ENCODE peak calls at places on chromosomes 4 and X, in ten cellular contexts. One of them, this sample, is unnamed.
A peak's percentile ranks its signal among the peaks of the same experiment; 100 is the strongest.

GRCh38 chr4:67680568-67681222 is 20.3 kb downstream of the UBA6 start:
- DNase-seq in upper lobe of left lung: no peak
- DNase-seq in AG10803: peak; percentile 45
- DNase-seq in stomach: no peak
- DNase-seq in kidney epithelial cell: no peak
- DNase-seq in dorsolateral prefrontal cortex: no peak
- DNase-seq in cardiac muscle cell: peak; percentile 33
- DNase-seq in uterus: no peak
- DNase-seq in gastrocnemius medialis: no peak
- DNase-seq in HL-60: no peak
- DNase-seq in this sample: no peak

GRCh38 chr4:84719115-84719514 is 136.2 kb downstream of the CDS1 start:
- DNase-seq in kidney epithelial cell: no peak
- DNase-seq in stomach: no peak
- DNase-seq in dorsolateral prefrontal cortex: no peak
- DNase-seq in AG10803: peak; percentile 40
- DNase-seq in cardiac muscle cell: peak; percentile 64
- DNase-seq in upper lobe of left lung: no peak
- DNase-seq in HL-60: no peak
- DNase-seq in gastrocnemius medialis: no peak
- DNase-seq in uterus: no peak
- DNase-seq in this sample: no peak

GRCh38 chr4:41507292-41507933 is 30.5 kb upstream of the LIMCH1 start:
- DNase-seq in cardiac muscle cell: peak; percentile 53
- DNase-seq in kidney epithelial cell: no peak
- DNase-seq in AG10803: peak; percentile 51
- DNase-seq in upper lobe of left lung: no peak
- DNase-seq in gastrocnemius medialis: no peak
- DNase-seq in HL-60: no peak
- DNase-seq in uterus: no peak
- DNase-seq in stomach: no peak
- DNase-seq in dorsolateral prefrontal cortex: no peak
- DNase-seq in this sample: no peak

GRCh38 chr4:8504279-8505007 is 63.9 kb downstream of the TRMT44 start:
- DNase-seq in stomach: peak; percentile 76
- DNase-seq in dorsolateral prefrontal cortex: no peak
- DNase-seq in kidney epithelial cell: no peak
- DNase-seq in HL-60: no peak
- DNase-seq in upper lobe of left lung: no peak
- DNase-seq in gastrocnemius medialis: no peak
- DNase-seq in AG10803: no peak
- DNase-seq in cardiac muscle cell: no peak
- DNase-seq in uterus: peak; percentile 22
- DNase-seq in this sample: no peak

GRCh38 chr4:76943790-76944189 is 5.8 kb upstream of the SEPTIN11 start:
- DNase-seq in upper lobe of left lung: no peak
- DNase-seq in uterus: no peak
- DNase-seq in gastrocnemius medialis: no peak
- DNase-seq in cardiac muscle cell: no peak
- DNase-seq in HL-60: no peak
- DNase-seq in dorsolateral prefrontal cortex: no peak
- DNase-seq in kidney epithelial cell: no peak
- DNase-seq in stomach: no peak
- DNase-seq in AG10803: no peak
- DNase-seq in this sample: no peak

GRCh38 chr4:148054275-148054674 is 322.4 kb downstream of the ARHGAP10 start:
- DNase-seq in stomach: no peak
- DNase-seq in cardiac muscle cell: no peak
- DNase-seq in AG10803: no peak
- DNase-seq in HL-60: no peak
- DNase-seq in gastrocnemius medialis: no peak
- DNase-seq in upper lobe of left lung: no peak
- DNase-seq in dorsolateral prefrontal cortex: no peak
- DNase-seq in kidney epithelial cell: no peak
- DNase-seq in uterus: no peak
- DNase-seq in this sample: peak; percentile 10

GRCh38 chrX:24956828-24957227 is 58.9 kb downstream of the ARX start:
- DNase-seq in AG10803: peak; percentile 40
- DNase-seq in dorsolateral prefrontal cortex: no peak
- DNase-seq in stomach: no peak
- DNase-seq in cardiac muscle cell: peak; percentile 2
- DNase-seq in upper lobe of left lung: no peak
- DNase-seq in HL-60: no peak
- DNase-seq in gastrocnemius medialis: no peak
- DNase-seq in kidney epithelial cell: no peak
- DNase-seq in uterus: no peak
- DNase-seq in this sample: no peak

GRCh38 chr4:102196221-102196620 is 149.1 kb downstream of the SLC39A8 start:
- DNase-seq in dorsolateral prefrontal cortex: no peak
- DNase-seq in stomach: no peak
- DNase-seq in cardiac muscle cell: peak; percentile 9
- DNase-seq in AG10803: peak; percentile 9
- DNase-seq in kidney epithelial cell: no peak
- DNase-seq in HL-60: no peak
- DNase-seq in upper lobe of left lung: no peak
- DNase-seq in uterus: no peak
- DNase-seq in gastrocnemius medialis: no peak
- DNase-seq in this sample: peak; percentile 9

GRCh38 chr4:7067147-7067522 is 729 bp downstream of the GRPEL1 start:
- DNase-seq in uterus: no peak
- DNase-seq in kidney epithelial cell: no peak
- DNase-seq in cardiac muscle cell: no peak
- DNase-seq in upper lobe of left lung: no peak
- DNase-seq in stomach: peak; percentile 51
- DNase-seq in AG10803: no peak
- DNase-seq in gastrocnemius medialis: no peak
- DNase-seq in HL-60: no peak
- DNase-seq in dorsolateral prefrontal cortex: no peak
- DNase-seq in this sample: no peak

GRCh38 chrX:107769581-107770317 is 5.8 kb downstream of the TSC22D3 start:
- DNase-seq in dorsolateral prefrontal cortex: no peak
- DNase-seq in cardiac muscle cell: no peak
- DNase-seq in gastrocnemius medialis: no peak
- DNase-seq in AG10803: no peak
- DNase-seq in HL-60: no peak
- DNase-seq in upper lobe of left lung: no peak
- DNase-seq in kidney epithelial cell: no peak
- DNase-seq in stomach: no peak
- DNase-seq in uterus: no peak
- DNase-seq in this sample: no peak

GRCh38 chr4:7811536-7812190 is 128.0 kb downstream of the AFAP1 start:
- DNase-seq in HL-60: no peak
- DNase-seq in cardiac muscle cell: peak; percentile 82
- DNase-seq in kidney epithelial cell: no peak
- DNase-seq in upper lobe of left lung: no peak
- DNase-seq in gastrocnemius medialis: no peak
- DNase-seq in uterus: peak; percentile 56
- DNase-seq in dorsolateral prefrontal cortex: no peak
- DNase-seq in AG10803: peak; percentile 83
- DNase-seq in stomach: peak; percentile 50
- DNase-seq in this sample: no peak

GRCh38 chr4:127120706-127121105 is 512.1 kb upstream of the INTU start:
- DNase-seq in kidney epithelial cell: no peak
- DNase-seq in HL-60: no peak
- DNase-seq in upper lobe of left lung: no peak
- DNase-seq in AG10803: no peak
- DNase-seq in uterus: no peak
- DNase-seq in cardiac muscle cell: no peak
- DNase-seq in stomach: no peak
- DNase-seq in gastrocnemius medialis: no peak
- DNase-seq in dorsolateral prefrontal cortex: no peak
- DNase-seq in this sample: no peak

GRCh38 chrX:2819345-2820130 is 9.2 kb upstream of the GYG2 start:
- DNase-seq in upper lobe of left lung: no peak
- DNase-seq in uterus: no peak
- DNase-seq in stomach: no peak
- DNase-seq in AG10803: peak; percentile 24
- DNase-seq in kidney epithelial cell: no peak
- DNase-seq in HL-60: no peak
- DNase-seq in gastrocnemius medialis: no peak
- DNase-seq in cardiac muscle cell: peak; percentile 44
- DNase-seq in dorsolateral prefrontal cortex: no peak
- DNase-seq in this sample: no peak

GRCh38 chrX:38805294-38806053 is 4.2 kb downstream of the MID1IP1 start:
- DNase-seq in HL-60: no peak
- DNase-seq in upper lobe of left lung: peak; percentile 90
- DNase-seq in stomach: peak; percentile 74
- DNase-seq in gastrocnemius medialis: peak; percentile 25
- DNase-seq in kidney epithelial cell: no peak
- DNase-seq in uterus: peak; percentile 69
- DNase-seq in cardiac muscle cell: peak; percentile 87
- DNase-seq in dorsolateral prefrontal cortex: peak; percentile 54
- DNase-seq in AG10803: peak; percentile 83
- DNase-seq in this sample: no peak

GRCh38 chrX:38804481-38805293 is 3.4 kb downstream of the MID1IP1 start:
- DNase-seq in HL-60: no peak
- DNase-seq in kidney epithelial cell: no peak
- DNase-seq in dorsolateral prefrontal cortex: no peak
- DNase-seq in upper lobe of left lung: peak; percentile 86
- DNase-seq in uterus: peak; percentile 33
- DNase-seq in cardiac muscle cell: peak; percentile 42
- DNase-seq in gastrocnemius medialis: no peak
- DNase-seq in AG10803: no peak
- DNase-seq in stomach: peak; percentile 52
- DNase-seq in this sample: no peak

GRCh38 chrX:38806054-38806389 is 4.8 kb downstream of the MID1IP1 start:
- DNase-seq in HL-60: no peak
- DNase-seq in gastrocnemius medialis: peak; percentile 9
- DNase-seq in AG10803: no peak
- DNase-seq in upper lobe of left lung: no peak
- DNase-seq in cardiac muscle cell: no peak
- DNase-seq in kidney epithelial cell: no peak
- DNase-seq in stomach: no peak
- DNase-seq in dorsolateral prefrontal cortex: no peak
- DNase-seq in uterus: no peak
- DNase-seq in this sample: no peak

GRCh38 chrX:38807873-38808272 is 6.6 kb downstream of the MID1IP1 start:
- DNase-seq in upper lobe of left lung: no peak
- DNase-seq in cardiac muscle cell: peak; percentile 41
- DNase-seq in stomach: no peak
- DNase-seq in dorsolateral prefrontal cortex: no peak
- DNase-seq in uterus: no peak
- DNase-seq in AG10803: peak; percentile 57
- DNase-seq in kidney epithelial cell: no peak
- DNase-seq in HL-60: no peak
- DNase-seq in gastrocnemius medialis: no peak
- DNase-seq in this sample: no peak

DNA sequence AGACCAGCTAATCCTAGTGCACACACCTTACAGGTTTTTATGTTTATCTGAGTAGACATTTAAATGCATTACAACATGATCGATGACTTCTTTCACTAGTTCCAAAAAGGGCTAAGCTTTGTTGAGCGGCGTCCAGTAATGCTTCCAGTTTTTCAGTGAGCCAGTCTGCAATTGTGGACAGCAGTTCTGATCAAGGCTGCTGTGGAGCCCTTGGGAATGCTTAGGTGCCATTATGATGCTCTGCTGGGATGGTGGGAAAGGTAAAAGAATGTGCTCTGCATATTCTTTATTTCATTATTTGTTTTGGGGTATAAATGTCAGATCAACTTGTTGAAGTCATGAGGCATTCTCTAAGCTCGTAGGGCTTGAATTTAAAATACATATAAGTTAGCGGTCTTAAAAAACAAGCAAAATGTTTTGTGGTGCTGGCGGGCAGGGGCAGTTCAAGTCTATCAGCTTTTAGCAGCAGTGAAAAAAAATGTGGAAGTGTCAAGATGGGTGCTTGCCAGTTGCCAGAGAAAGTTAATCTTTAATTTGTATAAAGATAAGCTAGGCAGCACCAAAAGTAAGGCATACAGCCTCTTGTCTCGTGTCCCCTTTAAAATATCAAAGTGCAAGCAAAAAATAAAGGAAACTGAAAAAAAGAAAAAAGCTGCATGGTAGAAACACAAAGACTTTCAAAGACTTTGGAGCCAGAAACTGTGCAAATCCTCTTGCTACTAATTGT is 5.8 kb downstream of the MID1IP1 start:
- DNase-seq in uterus: no peak
- DNase-seq in gastrocnemius medialis: no peak
- DNase-seq in AG10803: no peak
- DNase-seq in HL-60: no peak
- DNase-seq in dorsolateral prefrontal cortex: no peak
- DNase-seq in stomach: no peak
- DNase-seq in upper lobe of left lung: no peak
- DNase-seq in cardiac muscle cell: no peak
- DNase-seq in kidney epithelial cell: no peak
- DNase-seq in this sample: no peak
- H3K4me3 ChIP-seq in uterus: no peak overlapping the region
- H3K4me3 ChIP-seq in gastrocnemius medialis: peak overlapping the region; percentile 75
- H3K4me3 ChIP-seq in AG10803: peak overlapping the region; percentile 76
- H3K4me3 ChIP-seq in HL-60: peak overlapping the region; percentile 57
- H3K4me3 ChIP-seq in dorsolateral prefrontal cortex: peak overlapping the region; percentile 70
- H3K4me3 ChIP-seq in stomach: peak overlapping the region; percentile 15
- H3K4me3 ChIP-seq in upper lobe of left lung: peak overlapping the region; percentile 71
- H3K4me3 ChIP-seq in cardiac muscle cell: peak overlapping the region; percentile 69
- H3K4me3 ChIP-seq in kidney epithelial cell: no peak overlapping the region
- H3K4me3 ChIP-seq in this sample: peak overlapping the region; percentile 66

DNA sequence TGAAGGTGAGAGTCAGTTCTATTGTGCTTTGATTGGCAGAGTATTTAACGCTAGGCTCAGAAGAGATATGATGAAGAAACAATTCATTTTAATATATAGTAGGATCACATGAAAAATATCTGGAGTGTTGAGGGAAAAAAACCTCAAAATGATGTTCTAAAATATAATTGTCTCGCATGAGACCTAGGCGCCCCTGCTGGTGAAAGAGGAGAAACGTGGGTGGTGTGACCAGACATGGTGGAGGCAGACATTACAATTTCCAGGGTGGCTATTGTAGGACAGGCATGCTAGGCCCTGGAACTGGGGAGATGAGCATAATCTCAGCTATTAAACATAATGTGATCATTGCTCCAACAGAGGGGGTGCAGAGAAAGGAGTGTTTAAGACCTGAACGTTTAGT is 210.0 kb downstream of the HS3ST1 start:
- DNase-seq in dorsolateral prefrontal cortex: no peak
- DNase-seq in kidney epithelial cell: no peak
- DNase-seq in AG10803: no peak
- DNase-seq in uterus: no peak
- DNase-seq in stomach: no peak
- DNase-seq in cardiac muscle cell: peak; percentile 7
- DNase-seq in gastrocnemius medialis: no peak
- DNase-seq in HL-60: no peak
- DNase-seq in upper lobe of left lung: no peak
- DNase-seq in this sample: no peak
- TF ChIP-seq CTCF in dorsolateral prefrontal cortex: no peak
- TF ChIP-seq CTCF in kidney epithelial cell: no peak
- TF ChIP-seq CTCF in AG10803: no peak
- TF ChIP-seq CTCF in uterus: no peak
- TF ChIP-seq CTCF in stomach: no peak
- TF ChIP-seq CTCF in cardiac muscle cell: peak; percentile 24
- TF ChIP-seq CTCF in gastrocnemius medialis: no peak
- TF ChIP-seq CTCF in HL-60: no peak
- TF ChIP-seq CTCF in upper lobe of left lung: no peak
- TF ChIP-seq CTCF in this sample: no peak

GRCh38 chr4:78687818-78688217 is 88.3 kb upstream of the BMP2K start:
- DNase-seq in gastrocnemius medialis: no peak
- DNase-seq in uterus: no peak
- DNase-seq in HL-60: no peak
- DNase-seq in upper lobe of left lung: no peak
- DNase-seq in kidney epithelial cell: no peak
- DNase-seq in stomach: no peak
- DNase-seq in AG10803: no peak
- DNase-seq in cardiac muscle cell: no peak
- DNase-seq in dorsolateral prefrontal cortex: no peak
- DNase-seq in this sample: no peak
- H3K4me3 ChIP-seq in gastrocnemius medialis: no peak overlapping the region
- H3K4me3 ChIP-seq in uterus: no peak overlapping the region
- H3K4me3 ChIP-seq in HL-60: no peak overlapping the region
- H3K4me3 ChIP-seq in upper lobe of left lung: no peak overlapping the region
- H3K4me3 ChIP-seq in kidney epithelial cell: no peak overlapping the region
- H3K4me3 ChIP-seq in stomach: no peak overlapping the region
- H3K4me3 ChIP-seq in AG10803: no peak overlapping the region
- H3K4me3 ChIP-seq in cardiac muscle cell: no peak overlapping the region
- H3K4me3 ChIP-seq in dorsolateral prefrontal cortex: no peak overlapping the region
- H3K4me3 ChIP-seq in this sample: no peak overlapping the region

GRCh38 chrX:64093761-64094160 is 111.7 kb downstream of the AMER1 start:
- DNase-seq in AG10803: peak; percentile 11
- DNase-seq in cardiac muscle cell: peak; percentile 1
- DNase-seq in upper lobe of left lung: no peak
- DNase-seq in uterus: no peak
- DNase-seq in kidney epithelial cell: no peak
- DNase-seq in gastrocnemius medialis: no peak
- DNase-seq in dorsolateral prefrontal cortex: no peak
- DNase-seq in HL-60: no peak
- DNase-seq in stomach: no peak
- DNase-seq in this sample: no peak
- TF ChIP-seq CTCF in AG10803: peak; percentile 50
- TF ChIP-seq CTCF in cardiac muscle cell: peak; percentile 23
- TF ChIP-seq CTCF in upper lobe of left lung: no peak
- TF ChIP-seq CTCF in uterus: peak; percentile 24
- TF ChIP-seq CTCF in kidney epithelial cell: no peak
- TF ChIP-seq CTCF in gastrocnemius medialis: no peak
- TF ChIP-seq CTCF in dorsolateral prefrontal cortex: peak; percentile 42
- TF ChIP-seq CTCF in HL-60: no peak
- TF ChIP-seq CTCF in stomach: no peak
- TF ChIP-seq CTCF in this sample: no peak

This sample was measured in HFF-Myc.